ENCODE peak calls at places on chromosomes 16 and 17, in five cellular contexts. U is epithelial cell of proximal tubule, X is IMR-90, F is mesothelial cell of epicardium, W is omental fat pad. M is an unnamed sample.
A peak's percentile ranks its signal among the peaks of the same experiment; 100 is the strongest.

GRCh38 chr17:80187090-80187489 is 17.3 kb downstream of the CARD14 start:
- DNase-seq in U (no peak), W (no peak), X (peak; percentile 39), F (no peak), M (peak; percentile 22)

GRCh38 chr17:11589706-11590105 is 8.6 kb upstream of the DNAH9 start:
- DNase-seq in W (no peak), X (no peak), F (no peak), U (no peak), M (no peak)

GRCh38 chr16:35339337-35339736 is 1879.9 kb downstream of the TP53TG3F start:
- DNase-seq in W (no peak), F (no peak), X (no peak), U (no peak), M (no peak)

GRCh38 chr17:72976971-72977767 is 115.3 kb downstream of the SLC39A11 start:
- DNase-seq in F (peak; percentile 37), X (peak; percentile 95), U (peak; percentile 81), W (no peak), M (peak; percentile 94)

GRCh38 chr17:62673614-62674362 is 46.3 kb downstream of the MRC2 start:
- DNase-seq in W (no peak), X (no peak), U (no peak), F (no peak), M (no peak)

GRCh38 chr16:15830832-15831451 is 25.9 kb downstream of the MYH11 start:
- DNase-seq in W (no peak), X (no peak), F (no peak), U (no peak), M (no peak)

GRCh38 chr16:23729503-23730424 is 16.7 kb upstream of the ERN2 start:
- DNase-seq in W (peak; percentile 23), X (peak; percentile 48), F (no peak), U (peak; percentile 10), M (peak; percentile 61)

GRCh38 chr16:27495191-27495590 is 54.5 kb downstream of the GTF3C1 start:
- DNase-seq in W (peak; percentile 62), F (no peak), X (peak; percentile 85), U (no peak), M (peak; percentile 73)

GRCh38 chr16:30131869-30132475 is 9.0 kb upstream of the MAPK3 start:
- DNase-seq in U (no peak), F (no peak), X (no peak), W (no peak), M (no peak)

GRCh38 chr16:57882797-57883196 is 80.5 kb upstream of the KIFC3 start:
- DNase-seq in F (no peak), U (no peak), X (peak; percentile 31), W (no peak), M (no peak)

GRCh38 chr17:29838961-29839360 is 91.1 kb downstream of the SSH2 start:
- DNase-seq in U (no peak), X (peak; percentile 44), W (no peak), F (no peak), M (peak; percentile 30)

GRCh38 chr16:25912321-25912720 is 220.6 kb downstream of the HS3ST4 start:
- DNase-seq in W (no peak), F (no peak), U (no peak), X (no peak), M (no peak)

GRCh38 chr17:76643553-76644148 is at the start of gene ST6GALNAC1:
- DNase-seq in X (no peak), F (no peak), W (no peak), U (no peak), M (peak; percentile 52)

GRCh38 chr17:59561042-59561441 is 4.4 kb upstream of the DHX40 start:
- DNase-seq in U (no peak), X (peak; percentile 3), W (no peak), F (no peak), M (peak; percentile 30)

GRCh38 chr16:637081-638018 is 1.2 kb upstream of the METTL26 start:
- DNase-seq in F (no peak), W (peak; percentile 82), X (peak; percentile 81), U (no peak), M (peak; percentile 89)

GRCh38 chr16:12157510-12158093 is 181.1 kb downstream of the SNX29 start:
- DNase-seq in F (no peak), W (no peak), X (peak; percentile 67), U (no peak), M (peak; percentile 32)

GRCh38 chr16:29871822-29872546 is 9.0 kb upstream of the CDIPT start:
- DNase-seq in X (no peak), W (no peak), U (no peak), F (no peak), M (no peak)

GRCh38 chr17:1491406-1492248 is 859 bp downstream of the MYO1C start:
- DNase-seq in U (no peak), F (no peak), X (no peak), W (no peak), M (no peak)

GRCh38 chr16:24728891-24729242 is 584 bp upstream of the TNRC6A start:
- DNase-seq in W (no peak), F (no peak), X (no peak), U (no peak), M (no peak)

GRCh38 chr16:1077877-1078578 is 5.5 kb downstream of the SSTR5 start:
- DNase-seq in W (no peak), X (no peak), F (no peak), U (no peak), M (no peak)

GRCh38 chr17:67281053-67281452 is 36.1 kb upstream of the HELZ start:
- DNase-seq in X (no peak), U (no peak), F (no peak), W (no peak), M (no peak)

GRCh38 chr16:88773812-88774291 is 11.2 kb downstream of the PIEZO1 start:
- DNase-seq in X (peak; percentile 93), F (no peak), U (no peak), W (no peak), M (peak; percentile 63)

GRCh38 chr17:82985973-82986372 is 93.4 kb upstream of the METRNL start:
- DNase-seq in F (no peak), X (peak; percentile 46), W (no peak), U (no peak), M (peak; percentile 4)

GRCh38 chr16:24525970-24526559 is 13.3 kb upstream of the RBBP6 start:
- DNase-seq in X (no peak), F (no peak), W (no peak), U (no peak), M (peak; percentile 77)

GRCh38 chr17:42288985-42289862 is 926 bp downstream of the STAT5A start:
- DNase-seq in F (no peak), W (peak; percentile 24), U (no peak), X (no peak), M (no peak)

GRCh38 chr16:50842589-50842988 is 100.7 kb downstream of the CYLD start:
- DNase-seq in U (no peak), X (peak; percentile 5), W (no peak), F (no peak), M (no peak)

GRCh38 chr16:67770371-67770991 is 35.9 kb downstream of the RANBP10 start:
- DNase-seq in U (no peak), X (peak; percentile 67), F (no peak), W (no peak), M (peak; percentile 53)

GRCh38 chr17:39754958-39755549 is 17.3 kb downstream of the GRB7 start:
- DNase-seq in W (no peak), F (no peak), X (no peak), U (no peak), M (no peak)

GRCh38 chr17:60390881-60391418 is 983 bp downstream of the USP32 start:
- DNase-seq in X (peak; percentile 33), U (no peak), F (no peak), W (no peak), M (peak; percentile 53)

GRCh38 chr16:73697336-73697735 is 599.3 kb upstream of the PSMD7 start:
- DNase-seq in X (no peak), F (no peak), U (no peak), W (no peak), M (no peak)

GRCh38 chr17:81025756-81026155 is 9.2 kb upstream of the BAIAP2 start:
- DNase-seq in U (no peak), X (no peak), W (no peak), F (no peak), M (no peak)

GRCh38 chr17:77266891-77267341 is 126.1 kb downstream of the SEC14L1 start:
- DNase-seq in X (peak; percentile 23), U (no peak), W (no peak), F (no peak), M (no peak)

GRCh38 chr17:56629450-56630187 is 36.1 kb downstream of the NOG start:
- DNase-seq in W (no peak), X (peak; percentile 37), U (no peak), F (no peak), M (peak; percentile 4)

GRCh38 chr17:17573912-17574311 is 17.6 kb downstream of the PEMT start:
- DNase-seq in U (no peak), F (no peak), W (no peak), X (no peak), M (no peak)

GRCh38 chr16:83200005-83200779 is 573.4 kb downstream of the CDH13 start:
- DNase-seq in W (no peak), F (no peak), U (no peak), X (peak; percentile 22), M (peak; percentile 34)

GRCh38 chr16:3095869-3096268 is 3.2 kb downstream of the ZSCAN10 start:
- DNase-seq in X (no peak), U (no peak), F (no peak), W (no peak), M (no peak)

GRCh38 chr16:87808108-87808507 is 42.3 kb upstream of the KLHDC4 start:
- DNase-seq in X (no peak), F (no peak), U (no peak), W (no peak), M (no peak)

GRCh38 chr17:10135539-10136257 is 62.7 kb downstream of the GAS7 start:
- DNase-seq in U (no peak), X (peak; percentile 56), W (no peak), F (no peak), M (peak; percentile 46)

GRCh38 chr17:78349831-78350631 is 9.8 kb downstream of the SOCS3 start:
- DNase-seq in W (no peak), U (no peak), F (no peak), X (no peak), M (no peak)
- TF ChIP-seq CTCF in W (no peak), U (peak; percentile 27), F (no peak), X (no peak), M (no peak)

GRCh38 chr17:20095366-20096080 is 86.4 kb downstream of the SPECC1 start:
- DNase-seq in F (no peak), X (peak; percentile 13), W (no peak), U (no peak), M (peak; percentile 42)
- TF ChIP-seq CTCF in F (no peak), X (peak; percentile 19), W (no peak), U (peak; percentile 65), M (peak; percentile 42)

GRCh38 chr16:54942353-54942943 is 11.8 kb downstream of the IRX5 start:
- DNase-seq in F (no peak), X (no peak), W (no peak), U (no peak), M (no peak)
- TF ChIP-seq CTCF in F (no peak), X (no peak), W (no peak), U (no peak), M (no peak)

GRCh38 chr16:69223882-69224281 is 36.9 kb downstream of the SNTB2 start:
- DNase-seq in F (no peak), U (no peak), X (peak; percentile 79), W (no peak), M (peak; percentile 20)

DNA sequence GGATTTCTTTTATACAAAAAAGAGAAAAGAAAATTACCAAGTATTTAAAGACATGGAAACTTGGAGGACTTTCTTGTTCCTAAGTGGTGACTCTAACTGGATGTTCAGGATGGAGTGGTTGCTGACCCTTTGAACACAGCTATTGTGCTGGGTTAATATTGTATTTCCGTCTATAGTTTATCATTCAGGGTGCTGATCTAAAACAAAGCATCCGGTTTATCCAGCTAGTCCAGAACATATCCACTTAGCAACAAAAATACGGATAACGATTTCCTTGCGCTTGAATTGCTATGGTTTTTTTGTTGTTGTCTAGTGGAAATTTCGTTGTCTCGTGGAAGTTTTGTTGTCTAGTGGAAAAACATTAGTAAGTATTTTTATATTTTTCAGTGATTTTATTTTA is 38.2 kb downstream of the SNTB2 start:
- DNase-seq in U (no peak), X (no peak), F (no peak), W (no peak), M (peak; percentile 4)
- TF ChIP-seq CTCF in U (no peak), X (no peak), F (no peak), W (no peak), M (no peak)